ENCODE peak calls at places on chromosomes 1 and 21, in five cellular contexts. M is head of caudate nucleus, G is cardiac fibroblast, C is left colon, Y is GM23248. Q is an unnamed sample.

GRCh38 chr1:171372418-171373088 is 58.6 kb downstream of the FMO4 start:
- DNase-seq in G (peak), M (no peak), C (no peak), Y (no peak), Q (no peak)

GRCh38 chr1:194056169-194056568 is 869.8 kb upstream of the B3GALT2 start:
- DNase-seq in G (peak), C (no peak), M (no peak), Y (no peak), Q (no peak)

GRCh38 chr1:7430047-7430608 is 341.0 kb upstream of the VAMP3 start:
- DNase-seq in C (no peak), G (no peak), Y (no peak), M (no peak), Q (no peak)

GRCh38 chr1:216464489-216464888 is 41.2 kb upstream of the USH2A start:
- DNase-seq in Y (peak), C (no peak), G (peak), M (no peak), Q (peak)

GRCh38 chr1:240652554-240652953 is 40.6 kb upstream of the GREM2 start:
- DNase-seq in G (no peak), M (no peak), Y (peak), C (no peak), Q (no peak)

GRCh38 chr1:212916395-212917133 is 33.8 kb upstream of the VASH2 start:
- DNase-seq in Y (peak), G (peak), M (peak), C (no peak), Q (no peak)

GRCh38 chr1:180849031-180849775 is 63.5 kb upstream of the KIAA1614 start:
- DNase-seq in M (no peak), C (no peak), Y (no peak), G (no peak), Q (no peak)

GRCh38 chr21:29360799-29361765 is 62.4 kb downstream of the BACH1 start:
- DNase-seq in G (no peak), C (no peak), Y (no peak), M (peak), Q (no peak)

GRCh38 chr1:2316451-2316940 is 74.9 kb downstream of the MORN1 start:
- DNase-seq in G (no peak), Y (peak), C (no peak), M (no peak), Q (peak)

GRCh38 chr21:21714396-21714795 is 716.2 kb downstream of the NCAM2 start:
- DNase-seq in M (no peak), G (peak), C (no peak), Y (peak), Q (peak)

GRCh38 chr1:243731974-243732373 is 118.1 kb downstream of the AKT3 start:
- DNase-seq in C (no peak), G (no peak), M (no peak), Y (no peak), Q (no peak)

GRCh38 chr1:25519624-25520023 is 23.8 kb upstream of the LDLRAP1 start:
- DNase-seq in Y (peak), M (no peak), C (no peak), G (no peak), Q (peak)

GRCh38 chr1:83515566-83516169 is 483.3 kb downstream of the TTLL7 start:
- DNase-seq in C (no peak), G (no peak), M (no peak), Y (peak), Q (no peak)

GRCh38 chr1:212470059-212470458 is 37.3 kb downstream of the NENF start:
- DNase-seq in Y (peak), C (peak), M (peak), G (peak), Q (peak)

Q was measured in stromal cell of bone marrow.